ENCODE peak calls at places on chromosomes 1 and 21, in six cellular contexts. B is K562, E is pancreas, P is transverse colon, N is Peyer's patch, G is psoas muscle. T is an unnamed sample.
A peak's percentile ranks its signal among the peaks of the same experiment; 100 is the strongest.

GRCh38 chr1:31596737-31597097 is 20.4 kb downstream of the TINAGL1 start:
- DNase-seq in B (no peak), G (no peak), N (no peak), P (no peak), E (no peak), T (no peak)

GRCh38 chr1:163290025-163290610 is 31.6 kb upstream of the NUF2 start:
- DNase-seq in E (no peak), B (no peak), G (no peak), P (no peak), N (no peak), T (no peak)

GRCh38 chr1:89974701-89975470 is 20.0 kb upstream of the ZNF326 start:
- DNase-seq in N (no peak), E (no peak), B (peak; percentile 26), P (no peak), G (no peak), T (no peak)

GRCh38 chr1:166080965-166081870 is 85.6 kb downstream of the FAM78B start:
- DNase-seq in E (no peak), B (no peak), P (no peak), G (no peak), N (no peak), T (no peak)

GRCh38 chr1:227808566-227808965 is 6.9 kb upstream of the PRSS38 start:
- DNase-seq in P (no peak), N (no peak), E (no peak), B (no peak), G (no peak), T (no peak)

GRCh38 chr21:39071623-39072214 is 111.5 kb downstream of the PSMG1 start:
- DNase-seq in G (no peak), B (no peak), P (no peak), N (no peak), E (no peak), T (no peak)

GRCh38 chr1:202285908-202286307 is 55.8 kb downstream of the UBE2T start:
- DNase-seq in E (no peak), G (no peak), N (no peak), B (no peak), P (no peak), T (peak; percentile 6)

GRCh38 chr1:7967206-7967605 is 5.7 kb downstream of the PARK7 start:
- DNase-seq in P (no peak), E (no peak), N (no peak), B (no peak), G (no peak), T (no peak)

GRCh38 chr1:199747984-199748383 is 279.5 kb upstream of the NR5A2 start:
- DNase-seq in G (no peak), N (no peak), B (no peak), P (no peak), E (no peak), T (no peak)

GRCh38 chr1:75643460-75643859 is 32.5 kb upstream of the SLC44A5 start:
- DNase-seq in P (no peak), G (no peak), E (no peak), B (peak; percentile 27), N (no peak), T (no peak)

GRCh38 chr1:154316704-154317103 is 4.2 kb upstream of the AQP10 start:
- DNase-seq in P (no peak), E (no peak), G (no peak), N (no peak), B (no peak), T (no peak)

GRCh38 chr1:152801333-152801732 is 4.8 kb downstream of the LCE1D start:
- DNase-seq in N (no peak), E (no peak), G (no peak), P (no peak), B (no peak), T (no peak)

GRCh38 chr1:70436617-70437236 is 25.7 kb downstream of the CTH start:
- DNase-seq in E (no peak), P (no peak), B (peak; percentile 14), N (no peak), G (no peak), T (no peak)

GRCh38 chr1:193079187-193079586 is 19.8 kb downstream of the RO60 start:
- DNase-seq in P (no peak), E (no peak), B (peak; percentile 59), G (no peak), N (no peak), T (no peak)

GRCh38 chr1:29247874-29248273 is 11.6 kb downstream of the PTPRU start:
- DNase-seq in B (no peak), G (no peak), N (no peak), E (no peak), P (no peak), T (peak; percentile 20)

GRCh38 chr1:221449801-221450470 is 292.0 kb downstream of the DUSP10 start:
- DNase-seq in P (no peak), G (no peak), E (no peak), B (no peak), N (no peak), T (no peak)

DNA sequence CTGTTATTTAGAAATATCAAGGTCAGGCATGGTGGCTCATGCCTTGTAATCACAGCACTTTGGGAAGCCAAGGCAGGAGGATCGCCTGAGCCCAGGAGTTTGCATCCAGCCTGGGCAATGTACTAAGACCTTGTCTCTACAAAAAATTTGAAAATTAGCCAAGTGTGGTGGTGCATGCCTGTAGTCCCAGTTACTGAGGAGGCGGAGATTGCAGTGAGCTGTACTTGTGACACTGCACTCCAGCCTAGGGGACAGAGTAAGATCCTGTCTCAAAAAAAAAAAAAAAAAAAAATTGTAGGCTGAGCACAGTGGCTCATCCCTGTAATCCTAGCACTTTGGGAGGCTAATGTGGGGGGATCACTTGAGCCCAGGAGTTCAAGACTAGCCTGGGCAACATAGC is 45.3 kb downstream of the PIK3CD start:
- DNase-seq in P (no peak), G (no peak), E (no peak), B (no peak), N (no peak), T (no peak)
- H3K36me3 ChIP-seq in P (no peaks in the 10 kb centered on the region), G (no peaks in the 10 kb centered on the region), E (no peaks in the 10 kb centered on the region), B (no peaks in the 10 kb centered on the region), N (no peaks in the 10 kb centered on the region), T (peaks cover 84% of the 10 kb centered on the region)

GRCh38 chr1:164625004-164625617 is 66.1 kb downstream of the PBX1 start:
- DNase-seq in G (no peak), B (no peak), N (no peak), P (no peak), E (no peak), T (no peak)
- TF ChIP-seq CTCF in G (peak; percentile 30), B (no peak), N (no peak), P (peak; percentile 37), E (no peak), T (peak; percentile 24)

GRCh38 chr1:47519491-47519890 is 81.6 kb downstream of the FOXD2 start:
- DNase-seq in N (no peak), P (no peak), G (no peak), E (no peak), B (no peak), T (no peak)
- H3K4me1 ChIP-seq in N (no peaks in the 10 kb centered on the region), P (no peaks in the 10 kb centered on the region), G (no peaks in the 10 kb centered on the region), E (no peaks in the 10 kb centered on the region), B (peaks cover 9% of the 10 kb centered on the region), T (no peaks in the 10 kb centered on the region)

DNA sequence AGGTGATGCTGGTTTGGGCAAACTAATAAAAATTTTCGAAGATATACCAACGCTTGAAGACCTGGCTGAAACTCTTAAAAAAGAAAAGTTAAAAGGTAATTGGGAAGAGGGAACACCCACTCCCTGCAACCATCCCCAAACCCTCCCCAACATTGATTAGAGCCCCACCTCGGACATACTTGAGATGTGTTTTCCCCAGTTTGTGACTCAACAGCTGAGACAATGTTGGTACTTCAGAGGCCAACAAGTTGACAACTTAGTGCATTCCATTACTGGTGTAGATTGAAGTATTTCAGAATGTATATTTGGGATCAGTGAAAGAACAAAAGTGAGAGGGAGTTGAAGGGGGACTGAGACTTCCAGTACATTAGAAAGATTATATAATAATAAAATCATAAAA is 5.1 kb downstream of the IFI16 start:
- DNase-seq in P (no peak), G (no peak), N (no peak), E (no peak), B (no peak), T (no peak)
- H3K36me3 ChIP-seq in P (peaks cover 6% of the 10 kb centered on the region), G (peaks cover 3% of the 10 kb centered on the region), N (no peaks in the 10 kb centered on the region), E (no peaks in the 10 kb centered on the region), B (no peaks in the 10 kb centered on the region), T (peaks cover 9% of the 10 kb centered on the region)

GRCh38 chr1:50929376-50929958 is 30.6 kb downstream of the FAF1 start:
- DNase-seq in E (no peak), P (no peak), N (no peak), G (no peak), B (peak; percentile 41), T (no peak)
- TF ChIP-seq CTCF in E (peak; percentile 16), P (peak; percentile 57), N (peak; percentile 66), G (peak; percentile 59), B (peak; percentile 23), T (no peak)

DNA sequence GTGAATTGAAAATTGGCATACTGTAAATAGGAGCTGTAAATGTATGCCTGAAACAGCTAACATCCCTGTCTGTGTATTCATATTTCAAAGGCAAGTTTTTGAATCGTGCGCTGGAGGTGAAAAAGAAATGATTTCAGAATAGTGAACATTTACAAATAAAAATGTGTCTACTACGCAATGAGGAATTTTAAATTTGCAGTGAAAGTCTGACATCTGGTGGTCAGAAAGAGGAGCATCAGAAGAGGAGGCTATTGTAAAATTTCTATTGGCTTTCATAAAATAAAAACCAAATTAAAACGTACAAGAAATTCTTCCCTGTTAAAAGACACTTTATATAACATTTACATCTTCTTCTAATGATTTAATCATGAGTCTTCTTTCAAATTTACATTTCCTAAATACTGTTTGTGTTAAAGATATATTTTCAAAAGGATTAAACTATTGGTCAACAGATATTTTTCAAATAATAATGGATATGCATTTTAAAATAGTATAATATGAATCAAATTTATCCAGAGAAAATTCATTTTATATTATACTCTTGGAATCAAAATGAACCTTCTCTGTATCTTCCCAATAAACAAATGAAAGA is 113.7 kb upstream of the RRP15 start:
- DNase-seq in E (no peak), B (peak; percentile 42), P (no peak), G (no peak), N (no peak), T (no peak)
- H3K4me1 ChIP-seq in E (no peaks in the 10 kb centered on the region), B (no peaks in the 10 kb centered on the region), P (no peaks in the 10 kb centered on the region), G (no peaks in the 10 kb centered on the region), N (no peaks in the 10 kb centered on the region), T (no peaks in the 10 kb centered on the region)

GRCh38 chr21:46237474-46237873 is 8.9 kb upstream of the LSS start:
- DNase-seq in E (no peak), P (no peak), N (no peak), G (no peak), B (no peak), T (no peak)

GRCh38 chr21:46239817-46240325 is 11.3 kb upstream of the LSS start:
- DNase-seq in E (no peak), B (no peak), P (no peak), G (no peak), N (no peak), T (no peak)

GRCh38 chr21:46229923-46230260 is 1.3 kb upstream of the LSS start:
- DNase-seq in B (no peak), P (no peak), E (no peak), N (no peak), G (no peak), T (no peak)

GRCh38 chr21:46229133-46229922 is 754 bp upstream of the LSS start:
- DNase-seq in N (no peak), P (no peak), E (peak; percentile 75), G (peak; percentile 67), B (peak; percentile 71), T (peak; percentile 94)

DNA sequence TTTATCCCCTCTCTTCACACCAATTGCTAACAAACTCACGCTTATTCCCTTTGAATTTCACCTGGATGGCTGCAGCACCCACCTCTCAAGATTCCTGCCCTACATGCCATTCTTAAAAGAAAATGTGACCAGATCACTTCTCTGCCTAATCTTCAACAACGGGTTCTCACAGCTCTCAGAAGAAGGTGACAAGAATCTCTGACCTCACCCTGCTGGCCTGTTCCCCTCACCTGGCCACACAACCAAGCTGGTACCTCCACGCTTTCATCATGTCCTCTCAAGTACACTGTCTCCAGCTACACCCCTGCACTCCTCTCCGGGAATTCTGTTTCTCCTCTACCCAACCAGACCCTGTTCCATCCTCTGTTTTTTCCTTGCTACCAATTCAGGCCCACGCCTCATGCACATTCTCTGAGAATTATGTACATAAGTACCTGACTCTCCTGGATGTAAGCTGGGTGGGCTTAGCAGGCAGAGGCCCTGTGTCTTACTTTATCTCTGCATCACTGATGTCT is 5.9 kb upstream of the LSS start:
- DNase-seq in N (no peak), P (no peak), E (no peak), B (no peak), G (no peak), T (no peak)
- H3K36me3 ChIP-seq in N (no peaks in the 10 kb centered on the region), P (peaks cover 37% of the 10 kb centered on the region), E (peaks cover 20% of the 10 kb centered on the region), B (peaks cover 88% of the 10 kb centered on the region), G (peaks cover 20% of the 10 kb centered on the region), T (peaks cover 54% of the 10 kb centered on the region)